ENCODE peak calls at places on chromosome 18, in eight cellular contexts. K is CD8-positive, alpha-beta T cell; X is fibroblast of the aortic adventitia; F is neural progenitor cell; L is colonic mucosa; O is heart left ventricle; Y is astrocyte of the cerebellum; I is breast epithelium. H is an unnamed sample.

GRCh38 chr18:6960656-6961055 is 156.9 kb downstream of the LAMA1 start:
- DNase-seq in K (no peak), X (no peak), F (no peak), L (no peak), O (no peak), Y (no peak), I (no peak), H (peak)

GRCh38 chr18:23114171-23114881 is 21.0 kb upstream of the CABLES1 start:
- DNase-seq in K (no peak), X (no peak), F (no peak), L (no peak), O (no peak), Y (no peak), I (peak), H (peak)

GRCh38 chr18:41744664-41745063 is 210.4 kb upstream of the PIK3C3 start:
- DNase-seq in K (no peak), X (no peak), F (peak), L (no peak), O (no peak), Y (no peak), I (no peak), H (peak)

GRCh38 chr18:37487400-37487831 is 78.2 kb downstream of the CELF4 start:
- DNase-seq in K (no peak), X (peak), F (no peak), L (no peak), O (no peak), Y (no peak), I (no peak), H (peak)

GRCh38 chr18:5440297-5440696 is 103.5 kb downstream of the EPB41L3 start:
- DNase-seq in K (no peak), X (no peak), F (no peak), L (no peak), O (no peak), Y (no peak), I (no peak), H (peak)

GRCh38 chr18:49650426-49650891 is 88.6 kb downstream of the LIPG start:
- DNase-seq in K (no peak), X (peak), F (no peak), L (no peak), O (no peak), Y (no peak), I (no peak), H (no peak)

GRCh38 chr18:8257851-8258434 is 351.3 kb upstream of the RAB12 start:
- DNase-seq in K (no peak), X (no peak), F (no peak), L (no peak), O (no peak), Y (no peak), I (no peak), H (no peak)

GRCh38 chr18:37483221-37483971 is 82.2 kb downstream of the CELF4 start:
- DNase-seq in K (no peak), X (peak), F (peak), L (no peak), O (no peak), Y (no peak), I (no peak), H (peak)

GRCh38 chr18:45295388-45295787 is 319.9 kb upstream of the SLC14A2 start:
- DNase-seq in K (no peak), X (no peak), F (no peak), L (no peak), O (no peak), Y (no peak), I (no peak), H (no peak)

GRCh38 chr18:54608008-54608642 is 17.1 kb downstream of the DYNAP start:
- DNase-seq in K (no peak), X (peak), F (no peak), L (no peak), O (no peak), Y (peak), I (no peak), H (peak)

GRCh38 chr18:58670561-58671121 is 624 bp upstream of the MALT1 start:
- DNase-seq in K (no peak), X (no peak), F (peak), L (peak), O (no peak), Y (no peak), I (no peak), H (peak)

GRCh38 chr18:58671122-58671940 is at the start of gene MALT1:
- DNase-seq in K (peak), X (peak), F (peak), L (peak), O (peak), Y (peak), I (peak), H (peak)

GRCh38 chr18:58668897-58669296 is 2.4 kb upstream of the MALT1 start:
- DNase-seq in K (no peak), X (no peak), F (no peak), L (no peak), O (no peak), Y (no peak), I (no peak), H (peak)

GRCh38 chr18:58668211-58668610 is 3.1 kb upstream of the MALT1 start:
- DNase-seq in K (no peak), X (no peak), F (no peak), L (no peak), O (no peak), Y (no peak), I (no peak), H (no peak)

DNA sequence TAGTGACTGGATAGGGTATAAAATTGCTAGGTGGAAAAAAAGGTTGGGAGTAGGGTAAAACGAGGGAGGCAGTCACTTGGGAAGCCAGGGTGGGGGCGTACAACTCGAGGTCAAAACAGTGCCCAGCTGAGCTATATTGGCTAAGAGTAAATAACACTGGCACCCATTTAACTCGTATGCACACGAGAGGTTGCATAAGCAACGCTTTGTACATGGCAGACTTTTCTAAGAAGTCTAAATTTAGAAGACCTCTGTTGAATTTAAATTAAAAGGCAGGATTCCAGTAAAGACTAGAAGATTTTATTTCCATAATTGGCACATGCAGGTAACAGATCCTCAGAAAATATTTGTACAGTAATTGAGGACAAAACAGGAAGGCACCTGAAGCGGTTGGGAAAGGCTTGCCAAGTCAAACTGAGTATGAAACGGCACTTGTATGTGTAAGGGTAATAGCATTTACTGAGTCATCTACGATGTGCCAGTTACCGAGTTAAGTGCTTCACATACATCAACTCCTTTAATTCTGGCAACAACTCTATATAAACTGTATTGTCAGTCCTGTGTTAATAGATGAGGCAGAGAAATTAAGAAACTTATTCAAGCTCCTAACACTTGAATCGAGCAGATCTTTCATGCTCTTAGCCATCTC is 1.4 kb upstream of the MALT1 start:
- DNase-seq in K (no peak), X (no peak), F (no peak), L (peak), O (no peak), Y (no peak), I (no peak), H (peak)
- H3K4me3 ChIP-seq in K (no peak), X (no peak), F (peak), L (no peak), O (peak), Y (peak), I (no peak), H (no peak)

GRCh38 chr18:72407048-72407447 is 137.1 kb downstream of the CBLN2 start:
- DNase-seq in K (no peak), X (no peak), F (no peak), L (no peak), O (no peak), Y (no peak), I (no peak), H (no peak)
- TF ChIP-seq CTCF in K (no peak), X (no peak), F (no peak), L (no peak), O (no peak), Y (no peak), I (no peak), H (no peak)

GRCh38 chr18:32769242-32770180 is 3.3 kb downstream of the KLHL14 start:
- DNase-seq in K (no peak), X (no peak), F (peak), L (peak), O (no peak), Y (no peak), I (no peak), H (no peak)

GRCh38 chr18:32770181-32770650 is 2.6 kb downstream of the KLHL14 start:
- DNase-seq in K (no peak), X (no peak), F (peak), L (no peak), O (peak), Y (no peak), I (no peak), H (no peak)

GRCh38 chr18:32771169-32771751 is 1.6 kb downstream of the KLHL14 start:
- DNase-seq in K (no peak), X (no peak), F (peak), L (peak), O (peak), Y (no peak), I (no peak), H (no peak)

GRCh38 chr18:32771871-32772499 is 838 bp downstream of the KLHL14 start:
- DNase-seq in K (no peak), X (no peak), F (peak), L (no peak), O (peak), Y (no peak), I (no peak), H (no peak)

DNA sequence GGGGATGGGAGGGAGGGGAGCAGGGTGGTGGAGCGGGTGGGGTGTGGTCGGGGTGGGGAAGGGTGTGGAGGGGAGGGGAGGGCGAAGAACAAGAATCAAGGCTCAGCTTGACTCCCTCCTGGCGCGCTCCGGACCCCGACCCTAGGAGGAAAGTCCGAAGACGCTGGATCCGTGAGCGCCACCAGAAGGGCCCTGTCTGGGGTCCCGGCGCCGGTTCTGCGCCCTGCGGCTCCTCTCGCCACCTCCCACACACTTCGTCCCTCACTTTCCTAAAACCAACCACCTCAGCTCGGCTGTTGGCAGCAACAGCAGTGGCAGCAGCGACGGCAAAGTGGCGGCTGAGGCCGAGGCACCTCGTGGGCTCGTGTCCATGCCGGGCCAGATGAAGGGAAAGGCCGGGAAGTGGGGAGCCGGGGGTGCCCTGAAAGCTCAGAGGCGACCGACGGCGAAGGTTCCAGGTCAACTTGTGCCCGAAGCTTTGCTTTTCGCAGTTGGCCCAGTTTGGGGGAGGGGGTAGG is 2.1 kb downstream of the KLHL14 start:
- DNase-seq in K (no peak), X (no peak), F (peak), L (peak), O (peak), Y (no peak), I (no peak), H (no peak)
- H3K4me3 ChIP-seq in K (peak), X (no peak), F (peak), L (peak), O (peak), Y (peak), I (peak), H (no peak)

GRCh38 chr18:1062592-1062991 is 157.9 kb downstream of the ADCYAP1 start:
- DNase-seq in K (no peak), X (peak), F (peak), L (no peak), O (no peak), Y (no peak), I (no peak), H (peak)
- TF ChIP-seq CTCF in K (no peak), X (peak), F (peak), L (no peak), O (no peak), Y (no peak), I (no peak), H (peak)

DNA sequence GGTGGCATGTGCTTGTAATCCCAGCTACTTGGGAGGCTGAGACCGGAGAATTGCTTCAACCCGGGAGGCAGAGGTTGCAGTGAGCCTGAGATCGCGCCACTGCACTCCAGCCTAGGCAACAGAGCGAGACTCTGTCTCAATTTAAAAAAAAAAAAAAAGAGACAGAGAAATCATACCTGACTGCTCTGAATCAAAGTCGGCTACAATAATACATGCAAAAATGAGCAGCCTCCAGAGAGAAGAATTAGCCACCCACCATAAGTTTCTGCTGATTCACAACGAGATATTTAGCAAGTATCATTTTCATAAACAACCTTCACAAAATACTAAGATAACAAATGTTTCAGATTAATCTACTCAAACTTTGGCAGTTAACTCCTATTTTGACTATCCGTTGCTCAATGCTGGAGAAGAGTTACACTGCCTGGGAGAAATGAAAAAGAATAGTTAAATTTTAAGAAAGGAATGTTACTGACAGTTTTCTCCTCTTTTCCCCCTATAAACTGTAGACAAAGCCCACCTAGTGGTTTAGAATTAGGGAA is 1.5 kb downstream of the OSBPL1A start:
- DNase-seq in K (no peak), X (peak), F (no peak), L (no peak), O (no peak), Y (no peak), I (no peak), H (no peak)
- H3K4me3 ChIP-seq in K (no peak), X (peak), F (peak), L (no peak), O (no peak), Y (peak), I (no peak), H (peak)

GRCh38 chr18:35661483-35662146 is 80.1 kb downstream of the GALNT1 start:
- DNase-seq in K (no peak), X (peak), F (no peak), L (no peak), O (no peak), Y (no peak), I (no peak), H (peak)
- TF ChIP-seq CTCF in K (no peak), X (peak), F (peak), L (no peak), O (no peak), Y (peak), I (no peak), H (no peak)